ENCODE peak calls at places on chromosomes 12 and 14, in eight cellular contexts. U is bronchial epithelial cell, K is esophagus squamous epithelium, P is suprapubic skin, V is epithelial cell of esophagus, J is AG09309, H is choroid plexus epithelial cell, O is fibroblast of lung. C is an unnamed sample.

GRCh38 chr14:30443368-30444007 is 115.5 kb upstream of the G2E3 start:
- DNase-seq in U (peak), P (no peak), J (peak), V (peak), H (peak), O (peak), K (no peak), C (no peak)

GRCh38 chr14:92481811-92482559 is 31.6 kb upstream of the RIN3 start:
- DNase-seq in K (no peak), U (no peak), J (no peak), V (no peak), O (no peak), H (no peak), P (no peak), C (no peak)

GRCh38 chr14:64733321-64733720 is 29.1 kb downstream of the PLEKHG3 start:
- DNase-seq in H (no peak), J (no peak), V (no peak), P (no peak), U (no peak), O (no peak), K (no peak), C (no peak)

GRCh38 chr12:79454338-79454777 is 236.4 kb downstream of the PAWR start:
- DNase-seq in H (peak), J (no peak), K (no peak), P (no peak), V (peak), O (peak), U (peak), C (peak)

GRCh38 chr12:62757048-62757447 is 177.9 kb downstream of the PPM1H start:
- DNase-seq in U (no peak), K (no peak), J (no peak), V (no peak), H (no peak), P (no peak), O (no peak), C (no peak)

GRCh38 chr14:101320386-101320785 is 240.9 kb upstream of the DIO3 start:
- DNase-seq in H (no peak), O (no peak), K (no peak), U (no peak), P (no peak), V (no peak), J (no peak), C (no peak)

GRCh38 chr14:50335389-50335788 is 23.3 kb downstream of the DMAC2L start:
- DNase-seq in O (peak), H (peak), P (no peak), J (no peak), K (no peak), U (no peak), V (peak), C (peak)

GRCh38 chr14:20679907-20680306 is 4.5 kb upstream of the RNASE4 start:
- DNase-seq in O (no peak), J (no peak), H (peak), V (peak), K (no peak), U (peak), P (no peak), C (no peak)

GRCh38 chr12:108856428-108857157 is 790 bp downstream of the SSH1 start:
- DNase-seq in K (no peak), P (peak), U (peak), J (peak), H (peak), V (peak), O (peak), C (no peak)

GRCh38 chr12:12527820-12528296 is 34.8 kb downstream of the DUSP16 start:
- DNase-seq in H (no peak), O (no peak), J (no peak), K (no peak), V (no peak), P (no peak), U (no peak), C (no peak)

GRCh38 chr12:106333010-106333409 is 24.5 kb upstream of the POLR3B start:
- DNase-seq in O (no peak), U (no peak), K (no peak), J (no peak), H (no peak), P (no peak), V (no peak), C (no peak)

GRCh38 chr12:121124402-121125109 is 8.1 kb upstream of the P2RX7 start:
- DNase-seq in O (peak), V (peak), P (no peak), K (no peak), J (peak), U (peak), H (peak), C (peak)

DNA sequence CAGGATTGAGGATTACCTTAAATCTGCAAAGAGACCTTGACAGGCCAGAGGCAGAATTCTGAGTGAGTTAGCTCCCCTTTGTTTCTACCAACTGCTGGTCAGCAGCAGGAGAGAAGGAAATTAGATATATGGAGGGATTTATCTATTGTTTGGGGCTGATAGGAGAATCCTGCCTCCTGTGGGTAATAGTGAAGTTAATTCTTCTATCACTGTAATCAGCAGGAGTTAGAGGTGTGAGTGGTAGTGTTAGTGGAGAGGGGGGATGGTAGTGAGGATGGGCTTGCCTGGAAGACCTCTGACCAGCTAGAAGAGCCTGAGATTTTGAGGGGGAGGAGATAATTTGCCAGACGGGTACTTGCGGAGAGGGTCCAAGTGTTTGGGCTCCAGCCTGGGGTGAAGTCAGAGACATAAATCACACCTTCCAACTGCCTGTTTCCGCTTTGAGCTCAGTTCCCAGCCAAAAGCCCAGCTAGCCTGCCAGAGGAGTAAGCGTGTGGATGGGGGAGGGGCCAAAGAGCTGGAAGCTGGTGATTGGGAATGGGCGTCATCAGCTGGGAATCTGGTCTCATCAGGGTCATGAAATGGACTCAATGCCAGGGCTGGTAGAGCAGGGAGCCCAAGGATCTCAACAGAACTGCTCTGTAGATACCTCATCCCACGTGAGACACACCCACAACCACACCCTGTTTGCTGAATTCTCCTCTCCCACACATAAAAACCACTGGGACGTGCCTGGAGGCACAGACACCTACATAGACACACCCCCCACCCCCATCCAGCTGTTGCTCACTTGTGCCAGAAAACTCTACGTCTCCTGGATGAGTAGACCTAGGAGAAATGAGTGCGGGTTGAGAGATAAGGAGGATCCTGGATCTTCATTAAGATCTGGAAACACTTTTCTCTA is 13.1 kb upstream of the ITGA5 start:
- DNase-seq in J (peak), U (peak), O (peak), V (peak), K (no peak), P (peak), H (no peak), C (no peak)
- TF ChIP-seq CTCF in J (peak), U (no peak), O (no peak), V (no peak), K (no peak), P (no peak), H (peak), C (no peak)

GRCh38 chr12:1916396-1917171 is 1.9 kb downstream of the CACNA2D4 start:
- DNase-seq in H (peak), P (peak), V (no peak), K (no peak), U (no peak), O (no peak), J (no peak), C (no peak)

GRCh38 chr12:1918875-1919236 is 404 bp upstream of the CACNA2D4 start:
- DNase-seq in P (peak), J (no peak), H (no peak), V (no peak), U (no peak), K (no peak), O (no peak), C (no peak)

GRCh38 chr12:1918081-1918874 is at the start of gene CACNA2D4:
- DNase-seq in K (no peak), P (peak), J (no peak), H (no peak), U (no peak), V (no peak), O (no peak), C (no peak)

GRCh38 chr12:1919284-1919683 is 832 bp upstream of the CACNA2D4 start:
- DNase-seq in U (no peak), V (no peak), H (peak), O (no peak), K (no peak), J (no peak), P (no peak), C (no peak)

GRCh38 chr12:1917172-1918070 is 1.0 kb downstream of the CACNA2D4 start:
- DNase-seq in K (no peak), H (no peak), O (no peak), V (no peak), P (peak), U (no peak), J (no peak), C (no peak)
- H3K4me3 ChIP-seq in K (peak), H (no peak), O (no peak), V (no peak), P (peak), U (no peak), J (no peak), C (no peak)

DNA sequence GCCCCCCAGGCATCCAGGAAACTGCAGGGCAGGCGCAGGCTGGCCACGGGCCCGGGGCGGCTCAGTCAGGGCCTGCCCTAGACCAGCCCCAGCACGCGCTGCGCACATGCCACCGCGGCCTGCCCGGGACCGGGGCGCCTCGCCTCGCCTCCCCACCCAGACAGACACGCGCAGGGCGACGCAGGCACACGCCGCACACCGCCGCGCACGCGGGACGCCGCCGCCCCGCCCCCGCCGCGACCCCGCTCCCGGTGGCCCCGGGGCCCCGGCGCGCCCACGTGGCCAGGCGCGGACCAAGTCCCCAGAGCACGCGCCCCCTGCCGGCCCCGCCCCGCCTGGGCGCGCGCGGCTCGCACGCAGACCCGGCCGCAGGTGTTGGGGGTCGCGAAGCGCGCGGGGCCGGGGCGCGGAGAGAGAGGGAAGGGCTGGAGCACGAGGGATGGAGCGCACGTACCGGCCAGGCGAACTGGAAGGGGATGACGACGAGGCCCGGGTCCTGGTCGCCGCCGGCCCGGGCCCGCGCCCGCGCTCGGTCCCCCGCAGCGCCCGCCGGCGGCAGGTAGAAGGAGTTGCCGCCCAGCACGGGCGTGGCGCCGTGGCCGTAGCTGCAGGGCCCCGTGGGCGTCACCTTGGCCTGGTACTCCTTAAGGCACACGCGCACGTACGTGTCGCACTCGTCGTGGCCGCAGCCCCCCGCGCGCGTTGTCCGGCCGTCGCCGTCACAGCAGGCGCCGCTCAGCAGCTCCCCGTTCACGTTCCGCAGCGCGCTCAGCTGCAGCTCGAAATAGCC is 1.1 kb downstream of the JAG2 start:
- DNase-seq in K (no peak), J (no peak), O (no peak), P (no peak), V (peak), H (no peak), U (peak), C (no peak)
- TF ChIP-seq CTCF in K (no peak), J (no peak), O (no peak), P (no peak), V (no peak), H (no peak), U (peak), C (no peak)

DNA sequence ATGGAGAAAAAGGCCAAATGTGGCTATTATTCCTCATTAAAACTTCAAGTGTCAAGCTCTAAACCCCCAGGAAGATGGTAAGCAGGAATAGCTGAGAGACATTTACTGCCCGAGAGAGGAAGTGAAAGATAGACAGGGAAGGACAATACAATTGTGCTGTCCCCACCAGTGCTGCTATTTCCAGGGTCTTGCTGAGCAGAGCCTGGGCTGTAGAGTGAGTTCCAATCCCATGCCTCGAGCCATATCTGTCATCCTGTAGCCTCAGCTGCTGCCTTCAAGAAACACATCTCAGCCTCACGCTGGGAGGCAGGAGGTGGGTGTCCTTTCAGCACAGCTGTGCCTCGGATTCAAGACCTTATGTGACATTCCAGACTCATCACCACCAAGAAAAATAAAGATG is 114.0 kb downstream of the RPAP3 start:
- DNase-seq in H (peak), J (no peak), V (no peak), U (no peak), P (no peak), O (no peak), K (no peak), C (no peak)
- H3K4me3 ChIP-seq in H (no peak), J (no peak), V (no peak), U (no peak), P (no peak), O (no peak), K (no peak), C (no peak)